ENCODE peak calls at places on chromosomes 11 and 22, in six cellular contexts. R is BJ, V is coronary artery, H is midbrain, C is Kasumi-1, G is GM04503. M is an unnamed sample.

GRCh38 chr11:131658952-131659351 is 288.5 kb downstream of the NTM start:
- DNase-seq in R (no peak), V (no peak), H (no peak), C (no peak), G (no peak), M (no peak)

GRCh38 chr11:62001450-62002178 is 34.2 kb upstream of the FTH1 start:
- DNase-seq in R (no peak), V (no peak), H (no peak), C (no peak), G (no peak), M (peak; percentile 46)

GRCh38 chr22:20083157-20083890 is 3.3 kb downstream of the DGCR8 start:
- DNase-seq in R (no peak), V (no peak), H (no peak), C (no peak), G (no peak), M (no peak)

GRCh38 chr11:92226331-92227232 is 2.0 kb downstream of the FAT3 start:
- DNase-seq in R (no peak), V (peak; percentile 76), H (peak; percentile 37), C (no peak), G (no peak), M (peak; percentile 27)

GRCh38 chr11:118152552-118153471 is at the start of gene SCN4B:
- DNase-seq in R (no peak), V (no peak), H (peak; percentile 48), C (peak; percentile 34), G (no peak), M (peak; percentile 41)

GRCh38 chr22:41672780-41673509 is 15.7 kb downstream of the SNU13 start:
- DNase-seq in R (no peak), V (no peak), H (no peak), C (no peak), G (no peak), M (no peak)

GRCh38 chr22:39647836-39648500 is 77.4 kb downstream of the CACNA1I start:
- DNase-seq in R (no peak), V (no peak), H (no peak), C (no peak), G (no peak), M (no peak)

GRCh38 chr11:37973926-37974325 is 1375.9 kb upstream of the RAG2 start:
- DNase-seq in R (no peak), V (no peak), H (no peak), C (no peak), G (no peak), M (no peak)

GRCh38 chr11:11422291-11423128 is 69.5 kb upstream of the CSNK2A3 start:
- DNase-seq in R (no peak), V (no peak), H (no peak), C (no peak), G (no peak), M (no peak)

GRCh38 chr11:22656128-22656527 is 10.3 kb upstream of the GAS2 start:
- DNase-seq in R (no peak), V (no peak), H (no peak), C (no peak), G (no peak), M (peak; percentile 11)

GRCh38 chr11:81005595-81005994 is 1564.8 kb upstream of the TENM4 start:
- DNase-seq in R (peak; percentile 11), V (no peak), H (no peak), C (no peak), G (peak; percentile 45), M (peak; percentile 91)

GRCh38 chr22:27386186-27386585 is 415.4 kb downstream of the MN1 start:
- DNase-seq in R (no peak), V (peak; percentile 58), H (no peak), C (no peak), G (no peak), M (no peak)

GRCh38 chr22:32796865-32797573 is 4.5 kb upstream of the TIMP3 start:
- DNase-seq in R (no peak), V (peak; percentile 81), H (peak; percentile 89), C (peak; percentile 71), G (no peak), M (peak; percentile 80)

GRCh38 chr11:77127969-77128691 is at the start of gene MYO7A:
- DNase-seq in R (no peak), V (peak; percentile 84), H (peak; percentile 50), C (no peak), G (no peak), M (no peak)

GRCh38 chr22:39240841-39241631 is 3.7 kb downstream of the PDGFB start:
- DNase-seq in R (no peak), V (no peak), H (peak; percentile 5), C (no peak), G (no peak), M (no peak)

GRCh38 chr22:25062378-25063095 is 110.0 kb downstream of the KIAA1671 start:
- DNase-seq in R (no peak), V (no peak), H (no peak), C (no peak), G (no peak), M (no peak)

GRCh38 chr11:20623258-20623657 is 23.9 kb downstream of the SLC6A5 start:
- DNase-seq in R (no peak), V (no peak), H (no peak), C (peak; percentile 8), G (no peak), M (no peak)

GRCh38 chr22:20973634-20974286 is 6.7 kb downstream of the AIFM3 start:
- DNase-seq in R (no peak), V (no peak), H (no peak), C (no peak), G (no peak), M (no peak)

GRCh38 chr11:121570453-121570852 is 117.7 kb upstream of the SORL1-AS1 start:
- DNase-seq in R (no peak), V (no peak), H (no peak), C (no peak), G (no peak), M (no peak)

GRCh38 chr11:60765355-60765754 is 8.7 kb downstream of the MS4A15 start:
- DNase-seq in R (no peak), V (peak; percentile 24), H (no peak), C (no peak), G (no peak), M (no peak)

GRCh38 chr11:119432484-119433368 is 9.8 kb upstream of the THY1 start:
- DNase-seq in R (peak; percentile 56), V (no peak), H (no peak), C (no peak), G (peak; percentile 80), M (peak; percentile 93)

GRCh38 chr22:33853200-33854097 is 66.8 kb downstream of the LARGE1 start:
- DNase-seq in R (peak; percentile 37), V (no peak), H (peak; percentile 73), C (no peak), G (peak; percentile 40), M (peak; percentile 85)

GRCh38 chr11:81444306-81444705 is 1289.4 kb downstream of the FAM181B start:
- DNase-seq in R (no peak), V (no peak), H (peak; percentile 6), C (no peak), G (no peak), M (no peak)

GRCh38 chr22:43110927-43111623 is 525 bp downstream of the BIK start:
- DNase-seq in R (no peak), V (no peak), H (no peak), C (peak; percentile 9), G (no peak), M (no peak)

GRCh38 chr22:19814428-19814827 is 40.2 kb downstream of the GNB1L start:
- DNase-seq in R (no peak), V (no peak), H (no peak), C (no peak), G (no peak), M (no peak)

GRCh38 chr11:31560842-31561476 is 51.4 kb downstream of the ELP4 start:
- DNase-seq in R (no peak), V (no peak), H (no peak), C (no peak), G (no peak), M (no peak)

GRCh38 chr11:9973921-9974320 is 310.0 kb downstream of the SWAP70 start:
- DNase-seq in R (no peak), V (no peak), H (no peak), C (no peak), G (no peak), M (no peak)

GRCh38 chr11:109862808-109863207 is 230.4 kb upstream of the ZC3H12C start:
- DNase-seq in R (no peak), V (no peak), H (no peak), C (no peak), G (no peak), M (peak; percentile 55)

GRCh38 chr22:20523118-20523983 is 15.9 kb downstream of the MED15 start:
- DNase-seq in R (no peak), V (no peak), H (no peak), C (no peak), G (peak; percentile 79), M (peak; percentile 74)